ENCODE peak calls at places on chromosomes 4 and X, in eight cellular contexts. T is AG08396; Y is RCC 7860; E is activated CD4-positive, alpha-beta T cell treated with anti-CD3 and anti-CD28 coated beads for 1 hour; S is lower leg skin; X is GM20000; H is activated T-cell treated with anti-CD3 and anti-CD28 coated beads, Interleukin-2, amount 50 U/mL, for 72 hours; U is mesothelial cell of epicardium. Q is an unnamed sample.

GRCh38 chr4:7356667-7357295 is 77.9 kb downstream of the PSAPL1 start:
- DNase-seq in U (no peak), E (no peak), H (no peak), X (no peak), S (no peak), T (no peak), Y (no peak), Q (no peak)

GRCh38 chr4:103498161-103499070 is 221.4 kb downstream of the TACR3 start:
- DNase-seq in X (peak), T (peak), U (no peak), H (peak), E (no peak), Y (peak), S (no peak), Q (no peak)

GRCh38 chr4:25949166-25949748 is 35.2 kb downstream of the SMIM20 start:
- DNase-seq in Y (no peak), E (no peak), X (no peak), H (no peak), T (no peak), U (no peak), S (no peak), Q (no peak)

GRCh38 chr4:140976768-140977167 is 156.5 kb downstream of the RNF150 start:
- DNase-seq in Y (no peak), E (no peak), X (no peak), S (no peak), T (no peak), H (no peak), U (no peak), Q (no peak)

GRCh38 chr4:68432320-68432719 is 14.9 kb upstream of the TMPRSS11E start:
- DNase-seq in U (no peak), H (no peak), Y (no peak), T (no peak), S (no peak), E (no peak), X (no peak), Q (no peak)

GRCh38 chr4:113347245-113347644 is 297.8 kb downstream of the ANK2 start:
- DNase-seq in S (no peak), X (no peak), E (no peak), T (no peak), H (no peak), Y (no peak), U (no peak), Q (no peak)

GRCh38 chr4:158302076-158302866 is 92.0 kb downstream of the TMEM144 start:
- DNase-seq in X (no peak), T (peak), E (no peak), S (peak), U (no peak), H (no peak), Y (no peak), Q (no peak)

GRCh38 chrX:15399901-15400500 is 15.8 kb upstream of the VEGFD start:
- DNase-seq in T (no peak), U (no peak), Y (no peak), E (no peak), S (no peak), H (no peak), X (no peak), Q (no peak)

GRCh38 chr4:56976878-56977320 is 507 bp downstream of the NOA1 start:
- DNase-seq in S (peak), T (peak), X (peak), Y (no peak), U (peak), E (peak), H (peak), Q (no peak)

GRCh38 chr4:123559955-123560669 is 163.5 kb downstream of the SPRY1 start:
- DNase-seq in X (no peak), S (no peak), Y (no peak), U (no peak), T (no peak), E (no peak), H (no peak), Q (no peak)

GRCh38 chr4:175071123-175071522 is 153.0 kb downstream of the ADAM29 start:
- DNase-seq in Y (no peak), T (no peak), H (no peak), X (no peak), S (no peak), U (no peak), E (no peak), Q (no peak)

GRCh38 chr4:120869511-120870278 is 52.8 kb downstream of the PRDM5 start:
- DNase-seq in X (no peak), T (no peak), H (no peak), S (no peak), E (no peak), U (no peak), Y (no peak), Q (no peak)

GRCh38 chr4:126969360-126969759 is 663.4 kb upstream of the INTU start:
- DNase-seq in Y (no peak), X (no peak), U (no peak), S (no peak), T (no peak), E (no peak), H (no peak), Q (no peak)

GRCh38 chrX:3549442-3549875 is 164.0 kb downstream of the PRKX start:
- DNase-seq in E (no peak), S (no peak), H (no peak), U (no peak), Y (no peak), T (no peak), X (no peak), Q (no peak)

GRCh38 chrX:16807976-16808542 is 21.8 kb downstream of the TXLNG start:
- DNase-seq in U (no peak), E (no peak), Y (no peak), S (peak), T (peak), H (no peak), X (no peak), Q (no peak)

GRCh38 chr4:127165971-127166370 is 466.8 kb upstream of the INTU start:
- DNase-seq in X (no peak), S (no peak), U (no peak), H (no peak), T (no peak), Y (no peak), E (no peak), Q (no peak)

GRCh38 chrX:127558811-127559210 is 493.4 kb downstream of the ACTRT1 start:
- DNase-seq in H (no peak), Y (peak), S (no peak), E (no peak), T (no peak), U (no peak), X (no peak), Q (no peak)

GRCh38 chrX:136525738-136526606 is 6.0 kb upstream of the VGLL1 start:
- DNase-seq in Y (peak), S (peak), H (no peak), T (peak), E (no peak), U (no peak), X (no peak), Q (no peak)

GRCh38 chr4:119971763-119972162 is 94.9 kb downstream of the MAD2L1 start:
- DNase-seq in E (no peak), U (no peak), Y (no peak), H (no peak), X (no peak), S (no peak), T (no peak), Q (no peak)

GRCh38 chrX:9873952-9874351 is 87.7 kb downstream of the SHROOM2 start:
- DNase-seq in E (peak), T (peak), U (no peak), Y (peak), X (peak), S (peak), H (peak), Q (no peak)

GRCh38 chr4:146639414-146639814 is 721 bp downstream of the POU4F2 start:
- DNase-seq in Y (no peak), U (no peak), X (no peak), T (no peak), E (no peak), S (no peak), H (no peak), Q (no peak)

GRCh38 chr4:177250056-177250696 is 59.5 kb upstream of the NEIL3 start:
- DNase-seq in S (peak), Y (peak), X (peak), T (peak), H (peak), U (peak), E (peak), Q (peak)

GRCh38 chr4:139606600-139607301 is 50.7 kb upstream of the SETD7 start:
- DNase-seq in X (no peak), U (no peak), E (no peak), H (no peak), Y (no peak), S (no peak), T (no peak), Q (no peak)

Q was measured in SHP77 treated with DMSO at 0.1 percent for 48 hours.